ENCODE peak calls at places on chromosome 13, in six cellular contexts. One of them, this sample, is unnamed.

GRCh38 chr13:97255515-97255999 is 33.4 kb downstream of the MBNL2 start:
- DNase-seq in EL: no peak
- DNase-seq in M059J: peak; percentile 55
- DNase-seq in stimulated activated CD4-positive, alpha-beta T cell treated with anti-CD3 and anti-CD28 coated beads, Interleukin-15, amount 100 ng/mL, for 1 hour: no peak
- DNase-seq in tibial artery: no peak
- DNase-seq in activated gamma-delta T cell treated with Interleukin-2 at 50 U/mL for 16 hours: no peak
- DNase-seq in this sample: no peak

GRCh38 chr13:63024458-63024857 is 1608.8 kb upstream of the PCDH20 start:
- DNase-seq in activated gamma-delta T cell treated with Interleukin-2 at 50 U/mL for 16 hours: no peak
- DNase-seq in EL: no peak
- DNase-seq in tibial artery: no peak
- DNase-seq in M059J: no peak
- DNase-seq in stimulated activated CD4-positive, alpha-beta T cell treated with anti-CD3 and anti-CD28 coated beads, Interleukin-15, amount 100 ng/mL, for 1 hour: no peak
- DNase-seq in this sample: no peak

GRCh38 chr13:40490086-40490723 is 176.2 kb downstream of the FOXO1 start:
- DNase-seq in tibial artery: no peak
- DNase-seq in M059J: no peak
- DNase-seq in activated gamma-delta T cell treated with Interleukin-2 at 50 U/mL for 16 hours: peak; percentile 45
- DNase-seq in stimulated activated CD4-positive, alpha-beta T cell treated with anti-CD3 and anti-CD28 coated beads, Interleukin-15, amount 100 ng/mL, for 1 hour: no peak
- DNase-seq in EL: no peak
- DNase-seq in this sample: peak; percentile 73

GRCh38 chr13:33918199-33918932 is 100.4 kb downstream of the RFC3 start:
- DNase-seq in M059J: peak; percentile 84
- DNase-seq in stimulated activated CD4-positive, alpha-beta T cell treated with anti-CD3 and anti-CD28 coated beads, Interleukin-15, amount 100 ng/mL, for 1 hour: no peak
- DNase-seq in activated gamma-delta T cell treated with Interleukin-2 at 50 U/mL for 16 hours: no peak
- DNase-seq in tibial artery: no peak
- DNase-seq in EL: peak; percentile 82
- DNase-seq in this sample: no peak

GRCh38 chr13:27427663-27428062 is 3.2 kb downstream of the GTF3A start:
- DNase-seq in tibial artery: no peak
- DNase-seq in EL: no peak
- DNase-seq in activated gamma-delta T cell treated with Interleukin-2 at 50 U/mL for 16 hours: peak; percentile 24
- DNase-seq in stimulated activated CD4-positive, alpha-beta T cell treated with anti-CD3 and anti-CD28 coated beads, Interleukin-15, amount 100 ng/mL, for 1 hour: no peak
- DNase-seq in M059J: no peak
- DNase-seq in this sample: no peak

GRCh38 chr13:83215627-83216026 is 666.6 kb downstream of the SLITRK1 start:
- DNase-seq in M059J: peak; percentile 22
- DNase-seq in tibial artery: no peak
- DNase-seq in stimulated activated CD4-positive, alpha-beta T cell treated with anti-CD3 and anti-CD28 coated beads, Interleukin-15, amount 100 ng/mL, for 1 hour: no peak
- DNase-seq in activated gamma-delta T cell treated with Interleukin-2 at 50 U/mL for 16 hours: no peak
- DNase-seq in EL: peak; percentile 82
- DNase-seq in this sample: no peak

GRCh38 chr13:113555141-113555540 is 29.4 kb upstream of the TFDP1 start:
- DNase-seq in tibial artery: no peak
- DNase-seq in M059J: no peak
- DNase-seq in activated gamma-delta T cell treated with Interleukin-2 at 50 U/mL for 16 hours: no peak
- DNase-seq in stimulated activated CD4-positive, alpha-beta T cell treated with anti-CD3 and anti-CD28 coated beads, Interleukin-15, amount 100 ng/mL, for 1 hour: no peak
- DNase-seq in EL: no peak
- DNase-seq in this sample: peak; percentile 42

GRCh38 chr13:28707629-28708427 is 10.9 kb downstream of the SLC46A3 start:
- DNase-seq in EL: peak; percentile 82
- DNase-seq in M059J: peak; percentile 30
- DNase-seq in activated gamma-delta T cell treated with Interleukin-2 at 50 U/mL for 16 hours: no peak
- DNase-seq in stimulated activated CD4-positive, alpha-beta T cell treated with anti-CD3 and anti-CD28 coated beads, Interleukin-15, amount 100 ng/mL, for 1 hour: no peak
- DNase-seq in tibial artery: no peak
- DNase-seq in this sample: no peak

GRCh38 chr13:86585826-86586225 is 786.6 kb upstream of the SLITRK6 start:
- DNase-seq in activated gamma-delta T cell treated with Interleukin-2 at 50 U/mL for 16 hours: no peak
- DNase-seq in M059J: no peak
- DNase-seq in tibial artery: peak; percentile 27
- DNase-seq in EL: no peak
- DNase-seq in stimulated activated CD4-positive, alpha-beta T cell treated with anti-CD3 and anti-CD28 coated beads, Interleukin-15, amount 100 ng/mL, for 1 hour: no peak
- DNase-seq in this sample: no peak

GRCh38 chr13:40539954-40540706 is 126.3 kb downstream of the FOXO1 start:
- DNase-seq in EL: peak; percentile 90
- DNase-seq in M059J: peak; percentile 86
- DNase-seq in activated gamma-delta T cell treated with Interleukin-2 at 50 U/mL for 16 hours: no peak
- DNase-seq in tibial artery: no peak
- DNase-seq in stimulated activated CD4-positive, alpha-beta T cell treated with anti-CD3 and anti-CD28 coated beads, Interleukin-15, amount 100 ng/mL, for 1 hour: no peak
- DNase-seq in this sample: no peak

GRCh38 chr13:113845055-113845454 is 18.8 kb downstream of the GAS6 start:
- DNase-seq in activated gamma-delta T cell treated with Interleukin-2 at 50 U/mL for 16 hours: no peak
- DNase-seq in stimulated activated CD4-positive, alpha-beta T cell treated with anti-CD3 and anti-CD28 coated beads, Interleukin-15, amount 100 ng/mL, for 1 hour: no peak
- DNase-seq in EL: no peak
- DNase-seq in M059J: no peak
- DNase-seq in tibial artery: no peak
- DNase-seq in this sample: no peak

GRCh38 chr13:85166891-85167290 is 632.3 kb downstream of the SLITRK6 start:
- DNase-seq in activated gamma-delta T cell treated with Interleukin-2 at 50 U/mL for 16 hours: no peak
- DNase-seq in stimulated activated CD4-positive, alpha-beta T cell treated with anti-CD3 and anti-CD28 coated beads, Interleukin-15, amount 100 ng/mL, for 1 hour: no peak
- DNase-seq in EL: no peak
- DNase-seq in M059J: no peak
- DNase-seq in tibial artery: no peak
- DNase-seq in this sample: no peak

GRCh38 chr13:30362869-30363268 is 55.5 kb upstream of the KATNAL1 start:
- DNase-seq in EL: no peak
- DNase-seq in M059J: no peak
- DNase-seq in tibial artery: no peak
- DNase-seq in stimulated activated CD4-positive, alpha-beta T cell treated with anti-CD3 and anti-CD28 coated beads, Interleukin-15, amount 100 ng/mL, for 1 hour: no peak
- DNase-seq in activated gamma-delta T cell treated with Interleukin-2 at 50 U/mL for 16 hours: no peak
- DNase-seq in this sample: no peak

GRCh38 chr13:49877629-49878218 is 58.4 kb downstream of the SPRYD7 start:
- DNase-seq in EL: peak; percentile 10
- DNase-seq in activated gamma-delta T cell treated with Interleukin-2 at 50 U/mL for 16 hours: no peak
- DNase-seq in tibial artery: no peak
- DNase-seq in M059J: peak; percentile 33
- DNase-seq in stimulated activated CD4-positive, alpha-beta T cell treated with anti-CD3 and anti-CD28 coated beads, Interleukin-15, amount 100 ng/mL, for 1 hour: no peak
- DNase-seq in this sample: no peak

GRCh38 chr13:28744091-28744536 is 25.3 kb upstream of the SLC46A3 start:
- DNase-seq in M059J: peak; percentile 77
- DNase-seq in tibial artery: peak; percentile 41
- DNase-seq in stimulated activated CD4-positive, alpha-beta T cell treated with anti-CD3 and anti-CD28 coated beads, Interleukin-15, amount 100 ng/mL, for 1 hour: no peak
- DNase-seq in activated gamma-delta T cell treated with Interleukin-2 at 50 U/mL for 16 hours: no peak
- DNase-seq in EL: peak; percentile 81
- DNase-seq in this sample: peak; percentile 40

GRCh38 chr13:33940256-33940655 is 122.3 kb downstream of the RFC3 start:
- DNase-seq in tibial artery: no peak
- DNase-seq in M059J: no peak
- DNase-seq in EL: no peak
- DNase-seq in stimulated activated CD4-positive, alpha-beta T cell treated with anti-CD3 and anti-CD28 coated beads, Interleukin-15, amount 100 ng/mL, for 1 hour: no peak
- DNase-seq in activated gamma-delta T cell treated with Interleukin-2 at 50 U/mL for 16 hours: no peak
- DNase-seq in this sample: no peak

GRCh38 chr13:26132756-26133155 is 80.9 kb upstream of the SHISA2 start:
- DNase-seq in activated gamma-delta T cell treated with Interleukin-2 at 50 U/mL for 16 hours: no peak
- DNase-seq in EL: peak; percentile 18
- DNase-seq in M059J: peak; percentile 54
- DNase-seq in stimulated activated CD4-positive, alpha-beta T cell treated with anti-CD3 and anti-CD28 coated beads, Interleukin-15, amount 100 ng/mL, for 1 hour: no peak
- DNase-seq in tibial artery: no peak
- DNase-seq in this sample: no peak

GRCh38 chr13:80894930-80895329 is 554.0 kb upstream of the SPRY2 start:
- DNase-seq in EL: no peak
- DNase-seq in stimulated activated CD4-positive, alpha-beta T cell treated with anti-CD3 and anti-CD28 coated beads, Interleukin-15, amount 100 ng/mL, for 1 hour: no peak
- DNase-seq in M059J: no peak
- DNase-seq in activated gamma-delta T cell treated with Interleukin-2 at 50 U/mL for 16 hours: no peak
- DNase-seq in tibial artery: no peak
- DNase-seq in this sample: no peak

GRCh38 chr13:23851106-23851505 is 38.1 kb downstream of the MIPEP start:
- DNase-seq in tibial artery: no peak
- DNase-seq in M059J: no peak
- DNase-seq in activated gamma-delta T cell treated with Interleukin-2 at 50 U/mL for 16 hours: no peak
- DNase-seq in stimulated activated CD4-positive, alpha-beta T cell treated with anti-CD3 and anti-CD28 coated beads, Interleukin-15, amount 100 ng/mL, for 1 hour: no peak
- DNase-seq in EL: no peak
- DNase-seq in this sample: no peak

GRCh38 chr13:46389985-46390384 is 2.9 kb upstream of the RUBCNL start:
- DNase-seq in tibial artery: no peak
- DNase-seq in M059J: peak; percentile 32
- DNase-seq in activated gamma-delta T cell treated with Interleukin-2 at 50 U/mL for 16 hours: no peak
- DNase-seq in stimulated activated CD4-positive, alpha-beta T cell treated with anti-CD3 and anti-CD28 coated beads, Interleukin-15, amount 100 ng/mL, for 1 hour: no peak
- DNase-seq in EL: no peak
- DNase-seq in this sample: no peak

GRCh38 chr13:77751513-77752456 is 54.3 kb downstream of the SLAIN1 start:
- DNase-seq in activated gamma-delta T cell treated with Interleukin-2 at 50 U/mL for 16 hours: peak; percentile 38
- DNase-seq in tibial artery: no peak
- DNase-seq in EL: peak; percentile 18
- DNase-seq in M059J: peak; percentile 24
- DNase-seq in stimulated activated CD4-positive, alpha-beta T cell treated with anti-CD3 and anti-CD28 coated beads, Interleukin-15, amount 100 ng/mL, for 1 hour: no peak
- DNase-seq in this sample: no peak

GRCh38 chr13:60139272-60139671 is 24.5 kb downstream of the DIAPH3 start:
- DNase-seq in M059J: peak; percentile 15
- DNase-seq in EL: peak; percentile 47
- DNase-seq in stimulated activated CD4-positive, alpha-beta T cell treated with anti-CD3 and anti-CD28 coated beads, Interleukin-15, amount 100 ng/mL, for 1 hour: no peak
- DNase-seq in tibial artery: no peak
- DNase-seq in activated gamma-delta T cell treated with Interleukin-2 at 50 U/mL for 16 hours: no peak
- DNase-seq in this sample: no peak

GRCh38 chr13:93338030-93338429 is 111.4 kb downstream of the GPC6 start:
- DNase-seq in tibial artery: no peak
- DNase-seq in activated gamma-delta T cell treated with Interleukin-2 at 50 U/mL for 16 hours: no peak
- DNase-seq in M059J: no peak
- DNase-seq in stimulated activated CD4-positive, alpha-beta T cell treated with anti-CD3 and anti-CD28 coated beads, Interleukin-15, amount 100 ng/mL, for 1 hour: no peak
- DNase-seq in EL: no peak
- DNase-seq in this sample: no peak

GRCh38 chr13:109191422-109191821 is 562.0 kb downstream of the MYO16 start:
- DNase-seq in stimulated activated CD4-positive, alpha-beta T cell treated with anti-CD3 and anti-CD28 coated beads, Interleukin-15, amount 100 ng/mL, for 1 hour: no peak
- DNase-seq in M059J: no peak
- DNase-seq in tibial artery: no peak
- DNase-seq in activated gamma-delta T cell treated with Interleukin-2 at 50 U/mL for 16 hours: no peak
- DNase-seq in EL: no peak
- DNase-seq in this sample: no peak

GRCh38 chr13:48942131-48942530 is 33.6 kb upstream of the FNDC3A start:
- DNase-seq in tibial artery: no peak
- DNase-seq in M059J: peak; percentile 53
- DNase-seq in activated gamma-delta T cell treated with Interleukin-2 at 50 U/mL for 16 hours: no peak
- DNase-seq in EL: peak; percentile 59
- DNase-seq in stimulated activated CD4-positive, alpha-beta T cell treated with anti-CD3 and anti-CD28 coated beads, Interleukin-15, amount 100 ng/mL, for 1 hour: no peak
- DNase-seq in this sample: no peak

This sample was measured in lower leg skin.